ENCODE peak calls at places on chromosome 4, in six cellular contexts. H is NCI-H1092; O is COR-L47; B is hippocampal formation; N is BJ; Q is central memory CD4-positive, alpha-beta T cell. E is an unnamed sample.
A peak's percentile ranks its signal among the peaks of the same experiment; 100 is the strongest.

GRCh38 chr4:185143596-185143969 is 517 bp downstream of the SLC25A4 start:
- DNase-seq in B (no peak), Q (no peak), O (peak; percentile 26), N (no peak), H (peak; percentile 30), E (no peak)

GRCh38 chr4:136861081-136861480 is 671.2 kb downstream of the PCDH18 start:
- DNase-seq in B (no peak), O (no peak), Q (no peak), N (no peak), H (no peak), E (no peak)

GRCh38 chr4:111323916-111324315 is 701.0 kb upstream of the PITX2 start:
- DNase-seq in B (no peak), N (no peak), H (no peak), O (no peak), Q (no peak), E (no peak)

GRCh38 chr4:1465173-1466033 is 59.2 kb upstream of the NKX1-1 start:
- DNase-seq in O (no peak), H (no peak), N (no peak), Q (no peak), B (no peak), E (no peak)

GRCh38 chr4:162681212-162681611 is 485.5 kb downstream of the NAF1 start:
- DNase-seq in O (no peak), H (no peak), B (no peak), N (no peak), Q (no peak), E (no peak)

GRCh38 chr4:172692701-172693100 is 475.9 kb upstream of the GALNT7 start:
- DNase-seq in H (no peak), O (no peak), N (no peak), B (no peak), Q (no peak), E (no peak)

GRCh38 chr4:152243890-152244595 is 291.8 kb downstream of the FBXW7 start:
- DNase-seq in B (no peak), N (no peak), Q (no peak), O (no peak), H (no peak), E (no peak)

GRCh38 chr4:102324725-102325124 is 20.6 kb downstream of the SLC39A8 start:
- DNase-seq in H (no peak), O (no peak), N (no peak), Q (no peak), B (no peak), E (no peak)

GRCh38 chr4:2249526-2249991 is 7.6 kb upstream of the HAUS3 start:
- DNase-seq in H (no peak), N (no peak), B (no peak), Q (no peak), O (no peak), E (no peak)